ENCODE peak calls at places on chromosomes 2 and 18, in five cellular contexts. C is CD8-positive, alpha-beta memory T cell; M is IMR-90; K is NCI-H345; Q is cardiac septum. Z is an unnamed sample.
A peak's percentile ranks its signal among the peaks of the same experiment; 100 is the strongest.

GRCh38 chr2:66581461-66582363 is 146.8 kb downstream of the MEIS1 start:
- DNase-seq in C (no peak), M (peak; percentile 63), K (no peak), Q (no peak), Z (no peak)

GRCh38 chr2:14255135-14255820 is 377.2 kb upstream of the LRATD1 start:
- DNase-seq in C (no peak), M (no peak), K (no peak), Q (no peak), Z (no peak)

GRCh38 chr18:62460851-62461300 is 61.9 kb upstream of the ZCCHC2 start:
- DNase-seq in C (no peak), M (no peak), K (peak; percentile 35), Q (no peak), Z (no peak)

GRCh38 chr2:121588357-121588756 is 57.7 kb downstream of the RNU4ATAC start:
- DNase-seq in C (no peak), M (no peak), K (no peak), Q (no peak), Z (no peak)

GRCh38 chr2:201191132-201191875 is 8.4 kb downstream of the CASP10 start:
- DNase-seq in C (no peak), M (no peak), K (no peak), Q (no peak), Z (no peak)

GRCh38 chr18:9758624-9759075 is 50.5 kb downstream of the RAB31 start:
- DNase-seq in C (no peak), M (no peak), K (no peak), Q (no peak), Z (no peak)

GRCh38 chr18:27599202-27599829 is 414.2 kb upstream of the CHST9 start:
- DNase-seq in C (no peak), M (peak; percentile 28), K (peak; percentile 58), Q (no peak), Z (no peak)

GRCh38 chr2:68807821-68808266 is 63.4 kb downstream of the BMP10 start:
- DNase-seq in C (peak; percentile 25), M (peak; percentile 12), K (no peak), Q (no peak), Z (no peak)

GRCh38 chr2:207408086-207408794 is 121.5 kb upstream of the CREB1 start:
- DNase-seq in C (no peak), M (no peak), K (peak; percentile 96), Q (no peak), Z (no peak)

GRCh38 chr2:17979707-17980106 is 101.2 kb downstream of the KCNS3 start:
- DNase-seq in C (no peak), M (peak; percentile 86), K (no peak), Q (no peak), Z (no peak)

GRCh38 chr18:48922801-48923730 is 27.7 kb downstream of the SMAD7 start:
- DNase-seq in C (peak; percentile 30), M (peak; percentile 82), K (no peak), Q (peak; percentile 86), Z (no peak)

GRCh38 chr2:506866-507265 is 170.3 kb downstream of the TMEM18 start:
- DNase-seq in C (no peak), M (no peak), K (no peak), Q (no peak), Z (no peak)

GRCh38 chr2:237744613-237745249 is 53.8 kb upstream of the RBM44 start:
- DNase-seq in C (peak; percentile 75), M (peak; percentile 54), K (peak; percentile 58), Q (peak; percentile 92), Z (peak; percentile 45)

GRCh38 chr2:48113767-48114166 is 207.5 kb upstream of the FBXO11 start:
- DNase-seq in C (no peak), M (no peak), K (no peak), Q (no peak), Z (no peak)

GRCh38 chr18:48791636-48792105 is 159.1 kb downstream of the SMAD7 start:
- DNase-seq in C (no peak), M (no peak), K (no peak), Q (peak; percentile 73), Z (no peak)

GRCh38 chr2:201108341-201108740 is 7.6 kb upstream of the CFLAR start:
- DNase-seq in C (no peak), M (no peak), K (no peak), Q (no peak), Z (no peak)

GRCh38 chr2:20640411-20641122 is 10.3 kb downstream of the HS1BP3 start:
- DNase-seq in C (no peak), M (no peak), K (no peak), Q (no peak), Z (no peak)

GRCh38 chr2:26430826-26431225 is 29.1 kb downstream of the DRC1 start:
- DNase-seq in C (no peak), M (peak; percentile 41), K (no peak), Q (no peak), Z (no peak)

GRCh38 chr2:128585706-128586105 is 267.0 kb upstream of the HS6ST1 start:
- DNase-seq in C (no peak), M (peak; percentile 98), K (no peak), Q (no peak), Z (no peak)

GRCh38 chr18:23181547-23181946 is 46.3 kb downstream of the CABLES1 start:
- DNase-seq in C (no peak), M (no peak), K (peak; percentile 44), Q (no peak), Z (no peak)

GRCh38 chr2:101223814-101224231 is 28.9 kb upstream of the CNOT11 start:
- DNase-seq in C (peak; percentile 18), M (no peak), K (no peak), Q (no peak), Z (no peak)

GRCh38 chr2:195202163-195202845 is 454.7 kb upstream of the SLC39A10 start:
- DNase-seq in C (no peak), M (peak; percentile 17), K (no peak), Q (no peak), Z (no peak)

GRCh38 chr2:45046786-45047185 is 37.5 kb upstream of the SIX2 start:
- DNase-seq in C (no peak), M (no peak), K (no peak), Q (no peak), Z (no peak)

GRCh38 chr2:105454801-105455485 is 56.1 kb upstream of the FHL2 start:
- DNase-seq in C (no peak), M (peak; percentile 61), K (no peak), Q (no peak), Z (no peak)

GRCh38 chr2:112658820-112659667 is 13.3 kb downstream of the SLC20A1 start:
- DNase-seq in C (no peak), M (no peak), K (no peak), Q (no peak), Z (no peak)

GRCh38 chr2:20170646-20171250 is 54.2 kb downstream of the SDC1 start:
- DNase-seq in C (no peak), M (no peak), K (no peak), Q (no peak), Z (no peak)

GRCh38 chr2:232353660-232354059 is 24.9 kb upstream of the ALPP start:
- DNase-seq in C (no peak), M (no peak), K (no peak), Q (no peak), Z (no peak)

GRCh38 chr2:19545507-19545906 is 187.1 kb upstream of the OSR1 start:
- DNase-seq in C (no peak), M (no peak), K (no peak), Q (no peak), Z (no peak)

GRCh38 chr2:239502430-239503221 is 101.8 kb upstream of the HDAC4 start:
- DNase-seq in C (no peak), M (no peak), K (peak; percentile 97), Q (no peak), Z (no peak)

GRCh38 chr2:110679337-110679707 is 1.5 kb upstream of the BUB1 start:
- DNase-seq in C (no peak), M (no peak), K (no peak), Q (no peak), Z (no peak)

GRCh38 chr2:204150695-204151240 is 214.2 kb downstream of the ICOS start:
- DNase-seq in C (no peak), M (no peak), K (no peak), Q (no peak), Z (no peak)

GRCh38 chr2:134621939-134622705 is 96.7 kb downstream of the TMEM163 start:
- DNase-seq in C (no peak), M (no peak), K (no peak), Q (no peak), Z (no peak)

GRCh38 chr18:79986726-79987125 is 1.6 kb downstream of the TXNL4A start:
- DNase-seq in C (no peak), M (no peak), K (no peak), Q (no peak), Z (no peak)

GRCh38 chr18:76875390-76876330 is 53.3 kb downstream of the ZNF236 start:
- DNase-seq in C (peak; percentile 7), M (peak; percentile 43), K (peak; percentile 49), Q (no peak), Z (no peak)

GRCh38 chr2:27431395-27431794 is 3.0 kb downstream of the NRBP1 start:
- DNase-seq in C (no peak), M (peak; percentile 62), K (no peak), Q (no peak), Z (no peak)

GRCh38 chr2:4576075-4576474 is 872.7 kb downstream of the DCDC2C start:
- DNase-seq in C (no peak), M (no peak), K (no peak), Q (no peak), Z (no peak)

Z was measured in amygdala.